ENCODE peak calls at places on chromosomes 16 and 17, in eight cellular contexts. A is nephron progenitor cell, O is dorsolateral prefrontal cortex, W is mammary epithelial cell, F is GM13976, J is heart left ventricle, S is progenitor cell of endocrine pancreas, X is uterus. B is an unnamed sample.

GRCh38 chr16:20107086-20107485 is 33.4 kb upstream of the GPR139 start:
- DNase-seq in S (no peak), A (no peak), W (no peak), F (no peak), X (no peak), O (no peak), J (no peak), B (no peak)

GRCh38 chr17:57140321-57140720 is 55.3 kb downstream of the AKAP1 start:
- DNase-seq in A (no peak), O (no peak), F (no peak), W (no peak), X (no peak), J (no peak), S (no peak), B (no peak)

GRCh38 chr16:2056077-2056476 is 8.3 kb downstream of the TSC2 start:
- DNase-seq in A (no peak), X (no peak), W (no peak), J (no peak), O (no peak), S (no peak), F (no peak), B (no peak)

GRCh38 chr16:73527191-73527590 is 479.3 kb upstream of the ZFHX3 start:
- DNase-seq in S (no peak), F (no peak), O (no peak), W (no peak), J (no peak), A (no peak), X (no peak), B (no peak)

GRCh38 chr17:75914643-75915265 is 10.1 kb upstream of the MRPL38 start:
- DNase-seq in W (no peak), X (no peak), A (no peak), O (no peak), F (no peak), J (no peak), S (no peak), B (no peak)

GRCh38 chr16:61936522-61936921 is 99.7 kb downstream of the CDH8 start:
- DNase-seq in W (no peak), X (no peak), F (no peak), O (no peak), S (no peak), A (peak), J (no peak), B (peak)

GRCh38 chr16:71287903-71288302 is 1.3 kb downstream of the CMTR2 start:
- DNase-seq in J (no peak), S (no peak), X (no peak), F (no peak), A (no peak), W (peak), O (no peak), B (no peak)

GRCh38 chr17:9239821-9240658 is 218.7 kb downstream of the NTN1 start:
- DNase-seq in W (no peak), X (peak), J (peak), A (peak), F (peak), O (peak), S (peak), B (peak)

GRCh38 chr17:6914711-6915110 is 81.1 kb upstream of the ALOX12 start:
- DNase-seq in X (no peak), W (no peak), F (no peak), A (no peak), O (no peak), J (no peak), S (no peak), B (no peak)

GRCh38 chr17:9115446-9116265 is 94.3 kb downstream of the NTN1 start:
- DNase-seq in X (peak), J (peak), O (no peak), A (peak), W (no peak), S (no peak), F (peak), B (peak)

GRCh38 chr16:2341456-2342447 is 1.2 kb upstream of the ABCA3 start:
- DNase-seq in O (no peak), J (no peak), A (peak), F (no peak), X (peak), W (no peak), S (peak), B (no peak)

GRCh38 chr17:40015005-40015997 is at the start of gene CSF3:
- DNase-seq in O (no peak), J (peak), S (no peak), A (no peak), W (peak), X (peak), F (no peak), B (no peak)

GRCh38 chr16:87233928-87234327 is 83.3 kb downstream of the C16orf95 start:
- DNase-seq in A (no peak), S (no peak), F (no peak), X (no peak), J (no peak), O (no peak), W (no peak), B (peak)

GRCh38 chr16:25257956-25258855 is 561 bp upstream of the ZKSCAN2 start:
- DNase-seq in W (peak), F (peak), X (peak), O (peak), S (peak), J (peak), A (peak), B (peak)

GRCh38 chr17:9658593-9659211 is 13.4 kb downstream of the USP43 start:
- DNase-seq in W (no peak), O (no peak), F (no peak), S (no peak), A (no peak), X (no peak), J (no peak), B (no peak)

GRCh38 chr17:1043601-1044251 is 46.8 kb downstream of the TIMM22 start:
- DNase-seq in S (no peak), W (no peak), O (no peak), F (no peak), J (peak), X (peak), A (peak), B (peak)

GRCh38 chr16:24036614-24037013 is 200.8 kb downstream of the PRKCB start:
- DNase-seq in J (no peak), W (peak), X (no peak), O (peak), S (peak), A (peak), F (peak), B (peak)

GRCh38 chr17:50904522-50905459 is 38.6 kb upstream of the TOB1 start:
- DNase-seq in X (peak), F (no peak), O (peak), J (peak), S (no peak), W (no peak), A (no peak), B (no peak)

GRCh38 chr17:43169561-43170139 is 1.4 kb upstream of the NBR1 start:
- DNase-seq in X (peak), S (no peak), O (no peak), W (no peak), A (peak), F (peak), J (peak), B (peak)

GRCh38 chr17:59620518-59621259 is 994 bp downstream of the CLTC start:
- DNase-seq in S (no peak), X (peak), J (peak), O (no peak), A (peak), F (peak), W (peak), B (peak)

DNA sequence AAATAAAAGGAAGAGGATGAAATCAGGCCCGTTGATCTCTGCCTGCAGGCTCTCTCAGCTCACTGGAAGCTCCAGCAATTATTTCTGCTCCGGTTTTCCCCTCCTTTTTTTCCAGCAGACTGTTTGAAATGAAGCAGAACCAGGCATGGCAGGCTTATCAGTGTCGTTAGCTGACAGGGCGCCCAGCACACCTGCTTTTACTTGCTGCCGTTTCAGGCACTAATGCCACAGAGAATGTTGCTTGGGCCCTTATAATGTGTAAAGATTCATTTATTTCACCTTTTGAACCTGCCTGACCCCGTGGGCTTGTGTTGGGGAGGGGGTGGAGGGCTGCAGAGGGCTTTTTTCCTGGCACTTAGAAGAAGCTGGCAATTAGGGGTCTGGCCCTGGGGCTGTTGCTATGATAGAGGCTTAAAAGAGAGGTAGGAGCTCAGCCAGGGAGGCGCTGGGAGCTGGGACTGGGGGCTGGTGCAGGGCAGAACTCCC is 108.1 kb downstream of the IRX3 start:
- DNase-seq in S (no peak), O (no peak), W (no peak), J (no peak), X (no peak), F (no peak), A (peak), B (no peak)
- TF ChIP-seq CTCF in S (no peak), O (no peak), W (no peak), J (no peak), X (no peak), F (no peak), A (no peak), B (no peak)

DNA sequence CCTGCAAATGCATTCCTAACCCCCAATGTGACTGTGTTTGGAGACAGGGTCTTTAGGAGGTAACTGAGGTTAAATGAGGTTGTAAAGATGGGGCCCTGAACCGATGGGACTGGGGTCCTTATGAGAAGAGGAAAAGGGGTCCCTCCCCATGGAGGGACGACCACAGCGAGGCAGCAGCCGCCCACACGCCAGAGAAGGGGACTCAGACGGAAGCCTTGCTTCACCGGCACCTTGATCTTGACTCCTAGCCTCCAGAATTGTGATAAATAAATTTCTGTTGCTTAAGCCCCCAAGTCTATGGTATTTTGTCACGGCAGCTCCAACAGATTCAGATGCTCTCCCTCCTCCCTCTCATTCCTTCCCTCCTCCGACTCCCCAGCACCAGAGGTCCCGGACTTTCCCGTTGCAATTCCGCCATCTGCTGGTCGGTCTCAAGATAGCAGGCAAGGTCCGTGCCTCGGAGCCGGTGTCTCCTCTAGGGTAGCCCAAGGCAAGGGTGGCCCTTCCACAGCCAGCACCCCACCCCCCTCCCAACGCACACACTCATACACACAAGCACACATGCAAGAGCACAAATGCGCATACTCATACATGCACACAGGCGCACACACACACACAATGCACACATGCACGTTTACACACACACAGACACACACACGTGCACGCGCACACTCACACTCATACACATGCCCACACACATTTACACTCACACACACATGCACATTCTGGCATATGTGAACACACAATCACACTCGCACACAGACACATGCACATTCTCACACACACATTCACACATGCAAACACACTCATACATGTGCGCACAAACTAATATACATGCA is 23.1 kb upstream of the C16orf78 start:
- DNase-seq in X (peak), W (peak), A (peak), O (peak), F (peak), J (peak), S (peak), B (peak)
- TF ChIP-seq CTCF in X (peak), W (peak), A (peak), O (peak), F (peak), J (peak), S (peak), B (peak)

GRCh38 chr17:17994271-17994670 is 21.6 kb downstream of the DRC3 start:
- DNase-seq in X (no peak), O (no peak), W (no peak), F (no peak), J (peak), S (no peak), A (peak), B (peak)
- TF ChIP-seq CTCF in X (no peak), O (peak), W (peak), F (no peak), J (no peak), S (peak), A (peak), B (no peak)

GRCh38 chr16:582218-582613 is 7.7 kb upstream of the RAB40C start:
- DNase-seq in W (no peak), S (no peak), X (no peak), O (no peak), J (no peak), F (no peak), A (no peak), B (no peak)

GRCh38 chr16:583815-584591 is 5.9 kb upstream of the RAB40C start:
- DNase-seq in O (peak), F (no peak), X (peak), J (peak), S (no peak), A (no peak), W (no peak), B (no peak)

GRCh38 chr16:582614-583331 is 7.1 kb upstream of the RAB40C start:
- DNase-seq in O (no peak), F (no peak), S (no peak), A (no peak), W (no peak), X (no peak), J (peak), B (no peak)

GRCh38 chr16:585351-585750 is 4.5 kb upstream of the RAB40C start:
- DNase-seq in J (peak), O (no peak), S (no peak), A (no peak), X (peak), F (no peak), W (no peak), B (no peak)

DNA sequence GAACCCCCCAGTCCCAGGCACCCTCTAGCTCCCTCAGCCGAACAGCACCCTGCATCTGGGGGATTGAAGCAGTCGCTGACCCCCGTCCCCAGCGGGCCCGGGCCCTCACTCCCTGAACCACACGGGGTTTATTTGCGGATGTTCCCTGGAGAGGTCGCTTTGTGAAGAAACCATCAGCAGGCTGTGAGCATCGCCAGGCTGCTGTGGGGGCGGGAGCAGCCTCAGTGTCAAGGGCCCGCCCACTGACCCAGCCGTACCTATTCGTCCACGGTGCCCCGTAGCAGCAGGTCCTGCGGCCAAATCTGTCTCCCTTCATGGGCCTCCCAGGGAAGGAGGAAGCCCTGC is 6.4 kb upstream of the RAB40C start:
- DNase-seq in F (no peak), O (no peak), S (no peak), W (no peak), J (no peak), A (no peak), X (no peak), B (no peak)
- TF ChIP-seq CTCF in F (no peak), O (no peak), S (no peak), W (no peak), J (no peak), A (no peak), X (no peak), B (no peak)

DNA sequence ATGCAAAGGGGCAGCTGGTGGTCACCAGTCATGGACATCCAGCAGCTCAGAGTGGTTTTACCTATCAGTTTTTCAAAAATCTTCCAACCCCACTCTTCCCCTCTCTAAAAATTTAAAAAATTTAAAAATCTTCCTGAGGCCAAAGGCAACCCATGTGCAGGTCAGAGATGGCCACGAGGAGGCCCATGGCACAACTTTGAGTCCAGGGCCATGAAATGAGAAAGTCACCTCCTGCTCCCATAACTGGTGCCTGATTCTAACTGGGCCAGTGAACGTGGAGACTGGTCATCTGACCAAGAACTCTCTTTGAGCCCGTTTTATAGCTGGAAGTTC is 124.4 kb downstream of the XYLT1 start:
- DNase-seq in A (no peak), J (no peak), O (no peak), X (no peak), W (no peak), S (no peak), F (no peak), B (no peak)
- TF ChIP-seq CTCF in A (no peak), J (no peak), O (no peak), X (no peak), W (no peak), S (no peak), F (no peak), B (no peak)

GRCh38 chr17:64173646-64174045 is 43.7 kb upstream of the ERN1 start:
- DNase-seq in X (no peak), W (no peak), J (no peak), O (no peak), F (no peak), A (no peak), S (no peak), B (no peak)

GRCh38 chr17:64170286-64170685 is 40.3 kb upstream of the ERN1 start:
- DNase-seq in O (no peak), J (no peak), S (no peak), X (no peak), W (no peak), A (no peak), F (no peak), B (no peak)

GRCh38 chr17:64172510-64172909 is 42.6 kb upstream of the ERN1 start:
- DNase-seq in J (no peak), S (no peak), W (no peak), A (no peak), O (no peak), F (no peak), X (no peak), B (no peak)

GRCh38 chr17:64174686-64175456 is 44.9 kb upstream of the ERN1 start:
- DNase-seq in O (no peak), W (peak), A (no peak), F (no peak), J (peak), S (no peak), X (no peak), B (no peak)

GRCh38 chr17:64171041-64171440 is 41.1 kb upstream of the ERN1 start:
- DNase-seq in O (no peak), F (no peak), A (no peak), S (no peak), X (no peak), W (peak), J (no peak), B (no peak)
- TF ChIP-seq CTCF in O (no peak), F (no peak), A (no peak), S (no peak), X (no peak), W (no peak), J (no peak), B (no peak)

DNA sequence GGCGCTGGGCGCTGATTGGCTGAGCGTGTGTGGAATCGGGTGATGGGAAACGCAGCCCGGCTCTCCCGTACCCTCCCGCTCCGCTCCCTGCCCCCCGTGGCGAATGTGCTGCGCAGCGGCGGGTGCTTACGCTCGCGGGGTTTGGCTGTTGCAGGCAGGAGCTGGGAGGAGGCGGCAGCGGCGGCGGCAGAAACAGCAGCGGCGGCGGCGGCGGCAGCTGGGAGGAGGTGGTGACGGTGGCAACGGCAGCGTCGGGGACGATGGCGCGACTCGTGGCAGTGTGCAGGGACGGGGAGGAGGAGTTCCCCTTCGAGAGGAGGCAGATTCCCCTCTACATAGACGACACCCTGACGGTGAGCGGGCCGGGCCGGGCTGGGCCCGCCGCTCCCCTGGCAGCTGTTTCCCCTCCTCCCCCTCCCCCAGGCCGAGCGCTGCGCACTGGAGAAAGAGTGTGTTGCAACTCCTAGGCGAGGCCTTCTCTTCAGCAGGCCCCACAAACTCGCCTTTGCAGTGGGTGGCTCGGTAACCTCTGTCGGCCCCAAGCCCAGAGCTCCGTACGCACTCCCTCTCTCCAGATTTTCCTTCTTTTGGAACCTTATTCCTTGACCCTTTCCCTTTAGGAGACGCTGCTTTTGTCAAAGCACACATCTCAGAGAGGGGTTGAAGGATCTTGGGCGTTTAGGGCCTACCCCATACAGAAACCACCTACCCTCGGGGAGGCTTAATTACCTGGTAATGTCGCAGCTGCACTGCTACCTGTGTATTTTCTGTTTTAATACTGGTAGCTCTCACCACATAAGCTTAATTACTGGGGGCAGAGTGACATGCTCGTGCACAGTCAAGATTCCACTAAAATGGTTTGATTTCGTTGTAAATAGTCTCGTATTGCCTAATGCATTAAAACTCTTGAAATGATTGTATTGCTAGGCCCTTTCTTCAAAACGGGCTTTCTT is 1.0 kb downstream of the GGNBP2 start:
- DNase-seq in S (peak), F (peak), X (peak), O (peak), A (peak), J (peak), W (peak), B (peak)
- TF ChIP-seq CTCF in S (no peak), F (no peak), X (peak), O (peak), A (no peak), J (no peak), W (no peak), B (no peak)

GRCh38 chr16:88784074-88784855 is 755 bp downstream of the PIEZO1 start:
- DNase-seq in W (peak), J (peak), F (peak), A (peak), S (peak), X (peak), O (no peak), B (peak)
- TF ChIP-seq CTCF in W (peak), J (peak), F (peak), A (no peak), S (peak), X (peak), O (peak), B (peak)

B was measured in endothelial cell.